ENCODE peak calls at places on chromosomes 3 and 15, in six cellular contexts. One of them, this sample, is unnamed.

GRCh38 chr15:79436037-79436780 is 4.1 kb downstream of the MINAR1 start:
- DNase-seq in CD8-positive, alpha-beta T cell: no peak
- DNase-seq in mesendoderm: no peak
- DNase-seq in psoas muscle: no peak
- DNase-seq in ascending aorta: no peak
- DNase-seq in mammary epithelial cell: no peak
- DNase-seq in this sample: no peak

GRCh38 chr15:73394782-73395181 is 26.0 kb upstream of the HCN4 start:
- DNase-seq in CD8-positive, alpha-beta T cell: no peak
- DNase-seq in mesendoderm: no peak
- DNase-seq in psoas muscle: no peak
- DNase-seq in ascending aorta: no peak
- DNase-seq in mammary epithelial cell: no peak
- DNase-seq in this sample: no peak

GRCh38 chr15:97933589-97933988 is 26.9 kb upstream of the ARRDC4 start:
- DNase-seq in CD8-positive, alpha-beta T cell: no peak
- DNase-seq in mesendoderm: no peak
- DNase-seq in psoas muscle: no peak
- DNase-seq in ascending aorta: no peak
- DNase-seq in mammary epithelial cell: no peak
- DNase-seq in this sample: no peak

GRCh38 chr3:76181213-76181612 is 395.9 kb upstream of the ZNF717 start:
- DNase-seq in CD8-positive, alpha-beta T cell: no peak
- DNase-seq in mesendoderm: no peak
- DNase-seq in psoas muscle: no peak
- DNase-seq in ascending aorta: no peak
- DNase-seq in mammary epithelial cell: no peak
- DNase-seq in this sample: no peak

GRCh38 chr3:156102267-156102912 is 18.0 kb upstream of the KCNAB1 start:
- DNase-seq in CD8-positive, alpha-beta T cell: no peak
- DNase-seq in mesendoderm: no peak
- DNase-seq in psoas muscle: no peak
- DNase-seq in ascending aorta: no peak
- DNase-seq in mammary epithelial cell: no peak
- DNase-seq in this sample: no peak

GRCh38 chr3:171679011-171679492 is 131.2 kb downstream of the PLD1 start:
- DNase-seq in CD8-positive, alpha-beta T cell: no peak
- DNase-seq in mesendoderm: no peak
- DNase-seq in psoas muscle: no peak
- DNase-seq in ascending aorta: no peak
- DNase-seq in mammary epithelial cell: no peak
- DNase-seq in this sample: no peak

GRCh38 chr15:62591842-62592838 is 427.1 kb upstream of the C2CD4B start:
- DNase-seq in CD8-positive, alpha-beta T cell: no peak
- DNase-seq in mesendoderm: no peak
- DNase-seq in psoas muscle: no peak
- DNase-seq in ascending aorta: no peak
- DNase-seq in mammary epithelial cell: no peak
- DNase-seq in this sample: no peak

GRCh38 chr15:96327155-96327741 is 3.3 kb upstream of the NR2F2 start:
- DNase-seq in CD8-positive, alpha-beta T cell: no peak
- DNase-seq in mesendoderm: peak; percentile 82
- DNase-seq in psoas muscle: no peak
- DNase-seq in ascending aorta: no peak
- DNase-seq in mammary epithelial cell: peak; percentile 81
- DNase-seq in this sample: no peak

GRCh38 chr15:90641581-90642463 is 75.3 kb upstream of the BLM start:
- DNase-seq in CD8-positive, alpha-beta T cell: no peak
- DNase-seq in mesendoderm: no peak
- DNase-seq in psoas muscle: no peak
- DNase-seq in ascending aorta: no peak
- DNase-seq in mammary epithelial cell: peak; percentile 25
- DNase-seq in this sample: no peak

GRCh38 chr15:74835312-74835823 is 7.6 kb downstream of the ULK3 start:
- DNase-seq in CD8-positive, alpha-beta T cell: peak; percentile 47
- DNase-seq in mesendoderm: peak; percentile 96
- DNase-seq in psoas muscle: peak; percentile 59
- DNase-seq in ascending aorta: no peak
- DNase-seq in mammary epithelial cell: peak; percentile 70
- DNase-seq in this sample: peak; percentile 38

GRCh38 chr3:32584660-32585059 is 14.0 kb upstream of the DYNC1LI1 start:
- DNase-seq in CD8-positive, alpha-beta T cell: no peak
- DNase-seq in mesendoderm: peak; percentile 51
- DNase-seq in psoas muscle: no peak
- DNase-seq in ascending aorta: no peak
- DNase-seq in mammary epithelial cell: no peak
- DNase-seq in this sample: no peak

DNA sequence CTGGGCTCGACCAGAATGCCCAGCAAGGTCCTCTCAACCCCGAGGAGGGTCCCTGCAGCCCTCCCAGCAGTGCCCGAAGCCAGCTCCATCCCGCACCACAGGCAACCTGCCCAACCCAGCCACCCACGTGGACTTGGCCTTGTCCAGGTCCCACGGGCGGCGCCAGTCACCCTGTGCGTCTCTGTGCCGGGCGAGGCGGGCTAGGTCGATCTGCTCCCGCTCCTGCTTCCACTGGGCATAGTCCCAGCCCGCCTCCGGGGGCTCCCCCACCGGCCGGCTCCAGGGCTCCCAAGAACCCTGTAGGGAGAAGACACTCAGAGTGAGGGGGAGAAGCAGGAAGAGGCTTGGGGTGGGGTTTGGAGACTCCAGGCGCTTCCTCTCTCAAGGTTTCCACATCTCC is 3.1 kb downstream of the CCDC9B start:
- DNase-seq in CD8-positive, alpha-beta T cell: no peak
- DNase-seq in mesendoderm: no peak
- DNase-seq in psoas muscle: no peak
- DNase-seq in ascending aorta: no peak
- DNase-seq in mammary epithelial cell: no peak
- DNase-seq in this sample: no peak
- H3K4me3 ChIP-seq in CD8-positive, alpha-beta T cell: no peak overlapping the region
- H3K4me3 ChIP-seq in mesendoderm: no peak overlapping the region
- H3K4me3 ChIP-seq in psoas muscle: peak overlapping the region; percentile 66
- H3K4me3 ChIP-seq in ascending aorta: peak overlapping the region; percentile 40
- H3K4me3 ChIP-seq in mammary epithelial cell: peak overlapping the region; percentile 1
- H3K4me3 ChIP-seq in this sample: no peak overlapping the region

GRCh38 chr15:81133782-81134461 is at the start of gene CFAP161:
- DNase-seq in CD8-positive, alpha-beta T cell: no peak
- DNase-seq in mesendoderm: peak; percentile 94
- DNase-seq in psoas muscle: peak; percentile 84
- DNase-seq in ascending aorta: peak; percentile 9
- DNase-seq in mammary epithelial cell: peak; percentile 53
- DNase-seq in this sample: no peak
- H3K27ac ChIP-seq in CD8-positive, alpha-beta T cell: no peak within 1 kb of the TSS
- H3K27ac ChIP-seq in mesendoderm: no peak within 1 kb of the TSS
- H3K27ac ChIP-seq in psoas muscle: no peak within 1 kb of the TSS
- H3K27ac ChIP-seq in ascending aorta: no peak within 1 kb of the TSS
- H3K27ac ChIP-seq in mammary epithelial cell: no peak within 1 kb of the TSS
- H3K27ac ChIP-seq in this sample: no peak within 1 kb of the TSS

DNA sequence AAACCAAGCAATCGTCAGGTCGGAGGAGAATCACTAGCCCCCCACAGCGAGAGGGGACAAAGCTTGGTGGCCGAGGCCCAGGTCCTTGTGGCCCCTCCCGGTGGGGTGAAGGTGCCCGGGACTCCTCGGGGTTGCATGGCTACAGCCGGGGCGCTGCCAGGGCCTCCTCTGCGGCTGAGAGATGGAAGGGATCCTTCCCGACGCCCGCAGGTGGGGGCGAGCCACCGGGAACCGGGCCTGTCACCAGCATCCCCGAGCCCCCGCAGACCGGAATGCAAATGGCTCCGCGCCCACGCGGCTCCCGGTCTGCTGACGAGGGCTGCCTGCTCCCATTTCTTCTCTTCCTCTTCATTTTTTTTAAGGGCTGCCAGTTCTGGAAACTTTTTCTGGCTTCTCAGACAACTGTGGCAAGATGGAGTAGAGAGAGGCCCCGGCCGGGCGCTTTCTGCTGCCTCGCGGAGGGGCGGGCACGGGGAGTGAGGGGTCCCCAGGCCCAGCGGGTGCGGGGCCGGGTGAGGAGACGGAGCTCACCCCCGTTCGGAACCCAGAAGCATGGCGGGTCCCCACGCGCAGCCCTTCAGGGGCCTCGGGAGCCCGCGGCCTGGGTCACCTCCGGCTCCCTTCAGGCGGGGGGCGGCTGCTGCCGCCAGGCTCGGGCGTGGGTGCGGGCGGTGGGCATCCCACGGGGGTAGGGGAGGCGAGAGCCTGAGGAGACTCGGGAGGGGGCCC is 27.5 kb downstream of the MELTF start:
- DNase-seq in CD8-positive, alpha-beta T cell: no peak
- DNase-seq in mesendoderm: no peak
- DNase-seq in psoas muscle: peak; percentile 33
- DNase-seq in ascending aorta: no peak
- DNase-seq in mammary epithelial cell: no peak
- DNase-seq in this sample: no peak
- H3K4me3 ChIP-seq in CD8-positive, alpha-beta T cell: peak overlapping the region; percentile 41
- H3K4me3 ChIP-seq in mesendoderm: no peak overlapping the region
- H3K4me3 ChIP-seq in psoas muscle: peak overlapping the region; percentile 75
- H3K4me3 ChIP-seq in ascending aorta: peak overlapping the region; percentile 77
- H3K4me3 ChIP-seq in mammary epithelial cell: peak overlapping the region; percentile 38
- H3K4me3 ChIP-seq in this sample: no peak overlapping the region

GRCh38 chr15:57503051-57503702 is 88.5 kb upstream of the MYZAP start:
- DNase-seq in CD8-positive, alpha-beta T cell: no peak
- DNase-seq in mesendoderm: peak; percentile 64
- DNase-seq in psoas muscle: no peak
- DNase-seq in ascending aorta: no peak
- DNase-seq in mammary epithelial cell: no peak
- DNase-seq in this sample: no peak

GRCh38 chr15:57500979-57501576 is 90.6 kb upstream of the MYZAP start:
- DNase-seq in CD8-positive, alpha-beta T cell: no peak
- DNase-seq in mesendoderm: no peak
- DNase-seq in psoas muscle: no peak
- DNase-seq in ascending aorta: no peak
- DNase-seq in mammary epithelial cell: no peak
- DNase-seq in this sample: no peak

GRCh38 chr15:57502116-57502515 is 89.6 kb upstream of the MYZAP start:
- DNase-seq in CD8-positive, alpha-beta T cell: no peak
- DNase-seq in mesendoderm: peak; percentile 93
- DNase-seq in psoas muscle: no peak
- DNase-seq in ascending aorta: no peak
- DNase-seq in mammary epithelial cell: no peak
- DNase-seq in this sample: no peak

GRCh38 chr15:57496946-57497944 is 94.5 kb upstream of the MYZAP start:
- DNase-seq in CD8-positive, alpha-beta T cell: no peak
- DNase-seq in mesendoderm: peak; percentile 82
- DNase-seq in psoas muscle: no peak
- DNase-seq in ascending aorta: no peak
- DNase-seq in mammary epithelial cell: no peak
- DNase-seq in this sample: no peak

GRCh38 chr15:57500256-57500655 is 91.4 kb upstream of the MYZAP start:
- DNase-seq in CD8-positive, alpha-beta T cell: no peak
- DNase-seq in mesendoderm: peak; percentile 49
- DNase-seq in psoas muscle: no peak
- DNase-seq in ascending aorta: no peak
- DNase-seq in mammary epithelial cell: no peak
- DNase-seq in this sample: no peak
- H3K27ac ChIP-seq in CD8-positive, alpha-beta T cell: no peak overlapping the region
- H3K27ac ChIP-seq in mesendoderm: peak overlapping the region; percentile 34
- H3K27ac ChIP-seq in psoas muscle: no peak overlapping the region
- H3K27ac ChIP-seq in ascending aorta: peak overlapping the region; percentile 48
- H3K27ac ChIP-seq in mammary epithelial cell: no peak overlapping the region
- H3K27ac ChIP-seq in this sample: no peak overlapping the region

GRCh38 chr3:50270422-50270831 is 1.5 kb downstream of the SEMA3B start:
- DNase-seq in CD8-positive, alpha-beta T cell: no peak
- DNase-seq in mesendoderm: no peak
- DNase-seq in psoas muscle: no peak
- DNase-seq in ascending aorta: no peak
- DNase-seq in mammary epithelial cell: peak; percentile 40
- DNase-seq in this sample: no peak
- H3K4me3 ChIP-seq in CD8-positive, alpha-beta T cell: no peak overlapping the region
- H3K4me3 ChIP-seq in mesendoderm: no peak overlapping the region
- H3K4me3 ChIP-seq in psoas muscle: no peak overlapping the region
- H3K4me3 ChIP-seq in ascending aorta: no peak overlapping the region
- H3K4me3 ChIP-seq in mammary epithelial cell: no peak overlapping the region
- H3K4me3 ChIP-seq in this sample: no peak overlapping the region

This sample was measured in CD4-positive, alpha-beta memory T cell.